ENCODE peak calls at places on chromosomes 11 and 22, in ten cellular contexts. One of them, this sample, is unnamed. For H3K36me3 and H3K4me1, the result is how much of the 10 kb centered on the place peaks cover.

GRCh38 chr11:58926251-58926650 is 13.0 kb upstream of the GLYATL1 start:
- DNase-seq in aorta: no peak
- DNase-seq in cardiac muscle cell: no peak
- DNase-seq in pancreas: no peak
- DNase-seq in neuronal stem cell: no peak
- DNase-seq in naive thymus-derived CD4-positive, alpha-beta T cell: no peak
- DNase-seq in Peyer's patch: no peak
- DNase-seq in body of pancreas: no peak
- DNase-seq in kidney: no peak
- DNase-seq in CD8-positive, alpha-beta memory T cell: no peak
- DNase-seq in this sample: no peak

GRCh38 chr11:126312903-126313460 is 9.1 kb downstream of the DCPS start:
- DNase-seq in aorta: no peak
- DNase-seq in cardiac muscle cell: no peak
- DNase-seq in pancreas: no peak
- DNase-seq in neuronal stem cell: no peak
- DNase-seq in naive thymus-derived CD4-positive, alpha-beta T cell: no peak
- DNase-seq in Peyer's patch: peak
- DNase-seq in body of pancreas: no peak
- DNase-seq in kidney: no peak
- DNase-seq in CD8-positive, alpha-beta memory T cell: no peak
- DNase-seq in this sample: no peak

GRCh38 chr11:35792148-35792845 is 129.7 kb downstream of the TRIM44 start:
- DNase-seq in aorta: no peak
- DNase-seq in cardiac muscle cell: peak
- DNase-seq in pancreas: no peak
- DNase-seq in neuronal stem cell: no peak
- DNase-seq in naive thymus-derived CD4-positive, alpha-beta T cell: no peak
- DNase-seq in Peyer's patch: no peak
- DNase-seq in body of pancreas: peak
- DNase-seq in kidney: no peak
- DNase-seq in CD8-positive, alpha-beta memory T cell: no peak
- DNase-seq in this sample: no peak

GRCh38 chr22:19124377-19124776 is 2.2 kb upstream of the DGCR2 start:
- DNase-seq in aorta: no peak
- DNase-seq in cardiac muscle cell: no peak
- DNase-seq in pancreas: no peak
- DNase-seq in neuronal stem cell: no peak
- DNase-seq in naive thymus-derived CD4-positive, alpha-beta T cell: no peak
- DNase-seq in Peyer's patch: no peak
- DNase-seq in body of pancreas: no peak
- DNase-seq in kidney: no peak
- DNase-seq in CD8-positive, alpha-beta memory T cell: no peak
- DNase-seq in this sample: no peak

GRCh38 chr11:118342503-118343161 is at the start of gene CD3D:
- DNase-seq in aorta: no peak
- DNase-seq in cardiac muscle cell: no peak
- DNase-seq in pancreas: no peak
- DNase-seq in neuronal stem cell: no peak
- DNase-seq in naive thymus-derived CD4-positive, alpha-beta T cell: peak
- DNase-seq in Peyer's patch: no peak
- DNase-seq in body of pancreas: no peak
- DNase-seq in kidney: no peak
- DNase-seq in CD8-positive, alpha-beta memory T cell: peak
- DNase-seq in this sample: no peak

GRCh38 chr11:70034740-70035365 is 43.3 kb upstream of the ANO1 start:
- DNase-seq in aorta: no peak
- DNase-seq in cardiac muscle cell: no peak
- DNase-seq in pancreas: no peak
- DNase-seq in neuronal stem cell: no peak
- DNase-seq in naive thymus-derived CD4-positive, alpha-beta T cell: no peak
- DNase-seq in Peyer's patch: no peak
- DNase-seq in body of pancreas: no peak
- DNase-seq in kidney: no peak
- DNase-seq in CD8-positive, alpha-beta memory T cell: no peak
- DNase-seq in this sample: no peak

GRCh38 chr11:124801014-124801413 is 808 bp upstream of the MSANTD2 start:
- DNase-seq in aorta: no peak
- DNase-seq in cardiac muscle cell: peak
- DNase-seq in pancreas: no peak
- DNase-seq in neuronal stem cell: no peak
- DNase-seq in naive thymus-derived CD4-positive, alpha-beta T cell: no peak
- DNase-seq in Peyer's patch: no peak
- DNase-seq in body of pancreas: no peak
- DNase-seq in kidney: no peak
- DNase-seq in CD8-positive, alpha-beta memory T cell: no peak
- DNase-seq in this sample: no peak

GRCh38 chr11:122556605-122557004 is 98.9 kb upstream of the UBASH3B start:
- DNase-seq in aorta: peak
- DNase-seq in cardiac muscle cell: peak
- DNase-seq in pancreas: peak
- DNase-seq in neuronal stem cell: no peak
- DNase-seq in naive thymus-derived CD4-positive, alpha-beta T cell: peak
- DNase-seq in Peyer's patch: no peak
- DNase-seq in body of pancreas: no peak
- DNase-seq in kidney: no peak
- DNase-seq in CD8-positive, alpha-beta memory T cell: peak
- DNase-seq in this sample: no peak

GRCh38 chr11:76102772-76103171 is 103.5 kb downstream of the WNT11 start:
- DNase-seq in aorta: no peak
- DNase-seq in cardiac muscle cell: peak
- DNase-seq in pancreas: no peak
- DNase-seq in neuronal stem cell: no peak
- DNase-seq in naive thymus-derived CD4-positive, alpha-beta T cell: no peak
- DNase-seq in Peyer's patch: no peak
- DNase-seq in body of pancreas: peak
- DNase-seq in kidney: no peak
- DNase-seq in CD8-positive, alpha-beta memory T cell: no peak
- DNase-seq in this sample: no peak

GRCh38 chr11:4085575-4085974 is 9.0 kb upstream of the RRM1 start:
- DNase-seq in aorta: no peak
- DNase-seq in cardiac muscle cell: no peak
- DNase-seq in pancreas: no peak
- DNase-seq in neuronal stem cell: no peak
- DNase-seq in naive thymus-derived CD4-positive, alpha-beta T cell: no peak
- DNase-seq in Peyer's patch: no peak
- DNase-seq in body of pancreas: no peak
- DNase-seq in kidney: no peak
- DNase-seq in CD8-positive, alpha-beta memory T cell: no peak
- DNase-seq in this sample: no peak

GRCh38 chr11:4090258-4090657 is 4.3 kb upstream of the RRM1 start:
- DNase-seq in aorta: no peak
- DNase-seq in cardiac muscle cell: no peak
- DNase-seq in pancreas: no peak
- DNase-seq in neuronal stem cell: no peak
- DNase-seq in naive thymus-derived CD4-positive, alpha-beta T cell: peak
- DNase-seq in Peyer's patch: no peak
- DNase-seq in body of pancreas: no peak
- DNase-seq in kidney: no peak
- DNase-seq in CD8-positive, alpha-beta memory T cell: no peak
- DNase-seq in this sample: no peak

GRCh38 chr11:4084406-4084805 is 10.2 kb upstream of the RRM1 start:
- DNase-seq in aorta: no peak
- DNase-seq in cardiac muscle cell: no peak
- DNase-seq in pancreas: no peak
- DNase-seq in neuronal stem cell: no peak
- DNase-seq in naive thymus-derived CD4-positive, alpha-beta T cell: no peak
- DNase-seq in Peyer's patch: no peak
- DNase-seq in body of pancreas: no peak
- DNase-seq in kidney: no peak
- DNase-seq in CD8-positive, alpha-beta memory T cell: no peak
- DNase-seq in this sample: no peak

GRCh38 chr11:4086584-4087353 is 7.8 kb upstream of the RRM1 start:
- DNase-seq in aorta: no peak
- DNase-seq in cardiac muscle cell: no peak
- DNase-seq in pancreas: no peak
- DNase-seq in neuronal stem cell: no peak
- DNase-seq in naive thymus-derived CD4-positive, alpha-beta T cell: no peak
- DNase-seq in Peyer's patch: no peak
- DNase-seq in body of pancreas: no peak
- DNase-seq in kidney: no peak
- DNase-seq in CD8-positive, alpha-beta memory T cell: no peak
- DNase-seq in this sample: no peak

GRCh38 chr11:4087551-4087950 is 7.0 kb upstream of the RRM1 start:
- DNase-seq in aorta: no peak
- DNase-seq in cardiac muscle cell: peak
- DNase-seq in pancreas: no peak
- DNase-seq in neuronal stem cell: no peak
- DNase-seq in naive thymus-derived CD4-positive, alpha-beta T cell: no peak
- DNase-seq in Peyer's patch: no peak
- DNase-seq in body of pancreas: no peak
- DNase-seq in kidney: no peak
- DNase-seq in CD8-positive, alpha-beta memory T cell: no peak
- DNase-seq in this sample: no peak
- H3K36me3 ChIP-seq in aorta: under half
- H3K36me3 ChIP-seq in cardiac muscle cell: under half
- H3K36me3 ChIP-seq in pancreas: under half
- H3K36me3 ChIP-seq in neuronal stem cell: under half
- H3K36me3 ChIP-seq in naive thymus-derived CD4-positive, alpha-beta T cell: under half
- H3K36me3 ChIP-seq in Peyer's patch: half or more
- H3K36me3 ChIP-seq in body of pancreas: under half
- H3K36me3 ChIP-seq in kidney: under half
- H3K36me3 ChIP-seq in CD8-positive, alpha-beta memory T cell: under half
- H3K36me3 ChIP-seq in this sample: under half

GRCh38 chr22:46121079-46121478 is 29.2 kb upstream of the PPARA start:
- DNase-seq in aorta: no peak
- DNase-seq in cardiac muscle cell: no peak
- DNase-seq in pancreas: peak
- DNase-seq in neuronal stem cell: no peak
- DNase-seq in naive thymus-derived CD4-positive, alpha-beta T cell: no peak
- DNase-seq in Peyer's patch: no peak
- DNase-seq in body of pancreas: peak
- DNase-seq in kidney: no peak
- DNase-seq in CD8-positive, alpha-beta memory T cell: no peak
- DNase-seq in this sample: no peak

GRCh38 chr22:46121523-46122287 is 28.6 kb upstream of the PPARA start:
- DNase-seq in aorta: no peak
- DNase-seq in cardiac muscle cell: no peak
- DNase-seq in pancreas: peak
- DNase-seq in neuronal stem cell: no peak
- DNase-seq in naive thymus-derived CD4-positive, alpha-beta T cell: no peak
- DNase-seq in Peyer's patch: no peak
- DNase-seq in body of pancreas: peak
- DNase-seq in kidney: no peak
- DNase-seq in CD8-positive, alpha-beta memory T cell: no peak
- DNase-seq in this sample: no peak

GRCh38 chr22:46119093-46119728 is 31.1 kb upstream of the PPARA start:
- DNase-seq in aorta: no peak
- DNase-seq in cardiac muscle cell: no peak
- DNase-seq in pancreas: no peak
- DNase-seq in neuronal stem cell: no peak
- DNase-seq in naive thymus-derived CD4-positive, alpha-beta T cell: no peak
- DNase-seq in Peyer's patch: no peak
- DNase-seq in body of pancreas: peak
- DNase-seq in kidney: no peak
- DNase-seq in CD8-positive, alpha-beta memory T cell: no peak
- DNase-seq in this sample: no peak

GRCh38 chr22:46120420-46120737 is 29.9 kb upstream of the PPARA start:
- DNase-seq in aorta: no peak
- DNase-seq in cardiac muscle cell: no peak
- DNase-seq in pancreas: no peak
- DNase-seq in neuronal stem cell: no peak
- DNase-seq in naive thymus-derived CD4-positive, alpha-beta T cell: no peak
- DNase-seq in Peyer's patch: no peak
- DNase-seq in body of pancreas: no peak
- DNase-seq in kidney: no peak
- DNase-seq in CD8-positive, alpha-beta memory T cell: no peak
- DNase-seq in this sample: no peak

DNA sequence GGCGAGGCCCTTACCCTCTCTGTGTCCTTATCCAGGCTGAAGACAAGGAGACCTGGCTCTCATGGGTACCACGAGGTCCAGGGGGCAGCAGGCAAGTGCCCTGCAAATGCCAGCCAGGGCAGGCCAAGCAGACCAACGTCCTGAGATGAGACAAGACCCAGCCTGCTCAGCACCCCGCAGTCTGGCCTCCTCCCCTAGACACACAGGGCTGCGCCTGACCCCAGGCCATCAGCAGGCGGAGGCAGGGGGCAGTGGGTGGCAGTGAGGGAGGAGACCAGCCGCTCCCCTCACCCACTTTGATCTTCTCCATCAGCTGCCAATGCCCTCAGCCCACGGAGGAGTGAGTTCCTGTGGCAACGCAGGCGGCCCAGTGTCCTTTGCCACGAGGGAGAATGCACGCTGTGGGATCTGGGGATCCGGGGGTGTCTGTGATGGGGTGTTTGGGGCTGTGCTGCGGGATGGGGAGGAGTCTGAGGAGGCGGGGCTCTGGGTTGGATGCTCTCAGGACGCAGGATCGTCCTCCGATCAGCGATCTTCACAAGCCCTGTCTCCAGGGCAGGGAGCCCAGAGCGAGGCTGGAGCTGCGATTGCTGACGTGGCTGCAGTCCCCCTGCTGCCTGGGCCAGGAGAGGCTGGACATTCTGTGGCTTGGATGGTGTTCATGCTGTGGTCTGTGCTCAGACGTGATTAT is 30.5 kb upstream of the PPARA start:
- DNase-seq in aorta: peak
- DNase-seq in cardiac muscle cell: peak
- DNase-seq in pancreas: no peak
- DNase-seq in neuronal stem cell: no peak
- DNase-seq in naive thymus-derived CD4-positive, alpha-beta T cell: no peak
- DNase-seq in Peyer's patch: no peak
- DNase-seq in body of pancreas: peak
- DNase-seq in kidney: peak
- DNase-seq in CD8-positive, alpha-beta memory T cell: no peak
- DNase-seq in this sample: no peak
- H3K4me1 ChIP-seq in aorta: under half
- H3K4me1 ChIP-seq in cardiac muscle cell: under half
- H3K4me1 ChIP-seq in pancreas: under half
- H3K4me1 ChIP-seq in neuronal stem cell: under half
- H3K4me1 ChIP-seq in naive thymus-derived CD4-positive, alpha-beta T cell: under half
- H3K4me1 ChIP-seq in Peyer's patch: under half
- H3K4me1 ChIP-seq in body of pancreas: under half
- H3K4me1 ChIP-seq in kidney: under half
- H3K4me1 ChIP-seq in CD8-positive, alpha-beta memory T cell: under half
- H3K4me1 ChIP-seq in this sample: under half

GRCh38 chr22:41094036-41094435 is 1.6 kb downstream of the EP300 start:
- DNase-seq in aorta: no peak
- DNase-seq in cardiac muscle cell: peak
- DNase-seq in pancreas: no peak
- DNase-seq in neuronal stem cell: no peak
- DNase-seq in naive thymus-derived CD4-positive, alpha-beta T cell: no peak
- DNase-seq in Peyer's patch: no peak
- DNase-seq in body of pancreas: no peak
- DNase-seq in kidney: no peak
- DNase-seq in CD8-positive, alpha-beta memory T cell: no peak
- DNase-seq in this sample: no peak
- H3K27ac ChIP-seq in aorta: no peak
- H3K27ac ChIP-seq in cardiac muscle cell: no peak
- H3K27ac ChIP-seq in pancreas: peak
- H3K27ac ChIP-seq in neuronal stem cell: no peak
- H3K27ac ChIP-seq in naive thymus-derived CD4-positive, alpha-beta T cell: peak
- H3K27ac ChIP-seq in Peyer's patch: peak
- H3K27ac ChIP-seq in body of pancreas: peak
- H3K27ac ChIP-seq in kidney: no peak
- H3K27ac ChIP-seq in CD8-positive, alpha-beta memory T cell: no peak
- H3K27ac ChIP-seq in this sample: no peak

DNA sequence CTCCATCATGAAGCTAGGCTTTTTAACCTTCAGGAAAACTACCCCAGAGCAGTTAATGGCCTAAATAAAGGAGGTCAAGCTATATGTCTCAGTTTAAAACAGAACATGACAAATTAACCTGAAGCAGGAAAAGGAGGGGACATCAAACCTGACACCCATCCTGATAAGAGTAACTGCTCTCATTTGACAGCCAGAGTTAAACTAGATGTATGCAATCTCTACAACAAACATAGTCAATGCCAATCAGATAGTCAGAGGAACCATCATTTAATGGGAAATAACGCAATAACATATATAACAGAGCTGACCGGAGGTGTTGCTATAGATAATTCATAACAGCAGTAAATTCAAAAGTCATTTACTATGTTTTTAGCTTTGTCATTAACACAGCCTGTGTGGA is 3.1 kb downstream of the ZNF202 start:
- DNase-seq in aorta: no peak
- DNase-seq in cardiac muscle cell: no peak
- DNase-seq in pancreas: no peak
- DNase-seq in neuronal stem cell: no peak
- DNase-seq in naive thymus-derived CD4-positive, alpha-beta T cell: no peak
- DNase-seq in Peyer's patch: no peak
- DNase-seq in body of pancreas: no peak
- DNase-seq in kidney: no peak
- DNase-seq in CD8-positive, alpha-beta memory T cell: no peak
- DNase-seq in this sample: no peak
- H3K36me3 ChIP-seq in aorta: under half
- H3K36me3 ChIP-seq in cardiac muscle cell: under half
- H3K36me3 ChIP-seq in pancreas: under half
- H3K36me3 ChIP-seq in neuronal stem cell: under half
- H3K36me3 ChIP-seq in naive thymus-derived CD4-positive, alpha-beta T cell: under half
- H3K36me3 ChIP-seq in Peyer's patch: under half
- H3K36me3 ChIP-seq in body of pancreas: under half
- H3K36me3 ChIP-seq in kidney: under half
- H3K36me3 ChIP-seq in CD8-positive, alpha-beta memory T cell: under half
- H3K36me3 ChIP-seq in this sample: under half